ENCODE peak calls at places on chromosomes 6 and 20, in six cellular contexts. A is thyroid gland, U is body of pancreas, V is ovary, G is transverse colon, T is esophagus squamous epithelium. D is an unnamed sample.

GRCh38 chr20:40956503-40956902 is 72.1 kb upstream of the TOP1 start:
- DNase-seq in T (no peak), V (no peak), G (no peak), U (no peak), A (no peak), D (no peak)

GRCh38 chr20:46588532-46589509 is 38.4 kb upstream of the OCSTAMP start:
- DNase-seq in U (peak), V (no peak), G (no peak), T (no peak), A (no peak), D (no peak)

GRCh38 chr6:2498224-2498623 is 252.5 kb downstream of the MYLK4 start:
- DNase-seq in T (no peak), A (no peak), V (no peak), U (no peak), G (no peak), D (peak)

GRCh38 chr20:52209154-52209571 is 17.6 kb upstream of the ZFP64 start:
- DNase-seq in U (no peak), G (no peak), T (no peak), V (no peak), A (no peak), D (no peak)

GRCh38 chr6:112795316-112795715 is 448.2 kb downstream of the RFPL4B start:
- DNase-seq in U (no peak), G (no peak), T (no peak), V (no peak), A (no peak), D (no peak)

GRCh38 chr6:143059616-143060353 is 904 bp upstream of the AIG1 start:
- DNase-seq in U (peak), G (peak), V (no peak), T (no peak), A (peak), D (peak)

GRCh38 chr20:58982406-58983114 is 1.5 kb downstream of the NELFCD start:
- DNase-seq in G (no peak), U (no peak), A (no peak), V (no peak), T (no peak), D (no peak)

GRCh38 chr6:2196079-2196679 is 49.2 kb downstream of the GMDS start:
- DNase-seq in V (no peak), T (no peak), G (peak), A (peak), U (peak), D (peak)

GRCh38 chr20:35604444-35604750 is 11.2 kb upstream of the SPAG4 start:
- DNase-seq in T (no peak), V (no peak), U (peak), A (peak), G (peak), D (no peak)

GRCh38 chr20:2576317-2576727 is 39.9 kb downstream of the TMC2 start:
- DNase-seq in T (no peak), U (no peak), G (no peak), A (no peak), V (no peak), D (no peak)

GRCh38 chr6:20253021-20253420 is 40.8 kb upstream of the MBOAT1 start:
- DNase-seq in U (no peak), A (no peak), T (no peak), G (no peak), V (no peak), D (no peak)

GRCh38 chr6:44235891-44236516 is 10.9 kb upstream of the HSP90AB1 start:
- DNase-seq in G (no peak), T (no peak), U (no peak), V (peak), A (no peak), D (no peak)

GRCh38 chr20:31781945-31782344 is 37.2 kb upstream of the MYLK2 start:
- DNase-seq in V (no peak), T (no peak), A (no peak), U (no peak), G (no peak), D (no peak)

GRCh38 chr20:58021481-58021880 is 207.0 kb downstream of the ANKRD60 start:
- DNase-seq in G (no peak), T (no peak), V (peak), U (peak), A (peak), D (no peak)

GRCh38 chr20:37804584-37805566 is 98.1 kb upstream of the VSTM2L start:
- DNase-seq in T (peak), U (no peak), A (no peak), G (peak), V (no peak), D (no peak)

GRCh38 chr20:17471606-17472187 is 59.5 kb downstream of the BFSP1 start:
- DNase-seq in T (no peak), U (no peak), V (no peak), G (no peak), A (peak), D (no peak)

GRCh38 chr6:136753624-136754023 is 38.7 kb downstream of the MAP3K5 start:
- DNase-seq in G (peak), T (no peak), V (no peak), U (no peak), A (no peak), D (no peak)

GRCh38 chr6:2853766-2854393 is 12.2 kb upstream of the SERPINB1 start:
- DNase-seq in T (no peak), G (peak), A (no peak), U (peak), V (no peak), D (peak)

GRCh38 chr6:7451321-7451720 is 61.7 kb downstream of the RIOK1 start:
- DNase-seq in G (no peak), T (no peak), A (no peak), V (no peak), U (no peak), D (no peak)

GRCh38 chr6:83885984-83886383 is 26.5 kb downstream of the CYB5R4 start:
- DNase-seq in A (no peak), V (no peak), G (no peak), U (no peak), T (no peak), D (no peak)

GRCh38 chr6:83615025-83615999 is 93.6 kb downstream of the SNAP91 start:
- DNase-seq in T (no peak), G (no peak), U (no peak), A (no peak), V (no peak), D (peak)

GRCh38 chr6:159117031-159117430 is 52.2 kb upstream of the FNDC1 start:
- DNase-seq in U (no peak), A (no peak), G (no peak), V (no peak), T (no peak), D (no peak)

DNA sequence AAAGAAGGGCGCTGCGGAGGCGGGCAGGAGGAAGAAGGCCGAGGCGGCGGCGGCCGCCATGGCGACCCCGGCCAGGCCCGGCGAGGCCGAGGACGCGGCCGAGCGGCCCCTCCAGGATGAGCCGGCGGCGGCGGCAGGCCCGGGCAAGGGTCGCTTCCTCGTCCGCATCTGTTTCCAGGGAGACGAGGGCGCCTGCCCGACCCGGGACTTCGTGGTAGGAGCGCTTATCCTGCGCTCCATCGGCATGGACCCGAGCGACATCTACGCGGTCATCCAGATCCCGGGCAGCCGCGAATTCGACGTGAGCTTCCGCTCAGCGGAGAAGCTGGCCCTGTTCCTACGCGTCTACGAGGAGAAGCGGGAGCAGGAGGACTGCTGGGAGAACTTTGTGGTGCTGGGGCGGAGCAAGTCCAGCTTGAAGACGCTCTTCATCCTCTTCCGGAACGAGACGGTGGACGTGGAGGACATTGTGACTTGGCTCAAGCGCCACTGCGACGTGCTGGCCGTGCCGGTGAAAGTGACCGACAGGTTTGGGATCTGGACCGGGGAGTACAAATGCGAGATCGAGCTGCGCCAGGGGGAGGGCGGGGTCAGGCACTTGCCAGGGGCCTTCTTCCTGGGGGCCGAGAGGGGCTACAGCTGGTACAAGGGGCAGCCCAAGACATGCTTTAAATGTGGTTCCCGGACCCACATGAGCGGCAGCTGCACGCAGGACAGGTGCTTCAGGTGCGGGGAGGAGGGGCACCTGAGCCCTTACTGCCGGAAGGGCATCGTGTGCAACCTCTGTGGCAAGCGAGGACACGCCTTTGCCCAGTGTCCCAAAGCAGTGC is 770 bp downstream of the ZCCHC3 start:
- DNase-seq in A (peak), U (peak), V (peak), T (no peak), G (peak), D (peak)
- TF ChIP-seq POLR2A in A (peak), U (peak), V (peak), T (peak), G (peak), D (peak)

GRCh38 chr20:23131766-23132165 is 45.6 kb upstream of the CD93 start:
- DNase-seq in G (no peak), V (no peak), T (no peak), A (no peak), U (no peak), D (no peak)

GRCh38 chr20:23130622-23130916 is 44.4 kb upstream of the CD93 start:
- DNase-seq in G (no peak), U (no peak), V (no peak), A (no peak), T (no peak), D (no peak)

GRCh38 chr20:23133560-23133998 is 47.5 kb upstream of the CD93 start:
- DNase-seq in V (no peak), U (no peak), A (no peak), G (no peak), T (no peak), D (no peak)

GRCh38 chr20:23132293-23132929 is 46.3 kb upstream of the CD93 start:
- DNase-seq in A (no peak), G (no peak), U (no peak), V (no peak), T (no peak), D (no peak)

GRCh38 chr20:23132930-23133559 is 46.9 kb upstream of the CD93 start:
- DNase-seq in G (no peak), T (no peak), V (no peak), A (no peak), U (no peak), D (no peak)
- TF ChIP-seq POLR2A in G (no peak), T (no peak), V (no peak), A (no peak), U (no peak), D (no peak)

DNA sequence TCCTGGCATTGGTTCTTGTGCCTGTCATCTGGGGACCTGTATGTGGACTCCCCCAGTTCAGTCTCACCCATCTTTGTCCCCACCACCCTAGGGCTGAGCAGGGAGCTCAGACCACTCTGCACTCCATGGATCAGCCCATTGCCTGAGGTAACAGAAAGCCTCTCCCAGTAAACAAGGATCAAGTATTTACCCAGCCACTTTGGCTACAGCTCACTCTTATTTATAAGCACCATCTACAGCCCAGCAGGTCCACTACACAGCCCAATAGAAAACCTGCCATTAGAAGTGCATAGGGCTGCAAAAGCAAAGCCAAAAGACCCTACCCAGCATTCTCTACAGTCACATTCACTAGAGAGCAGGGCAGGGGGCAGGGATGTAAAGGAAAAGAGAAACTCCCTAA is 335.0 kb upstream of the SYNCRIP start:
- DNase-seq in A (no peak), G (no peak), U (no peak), V (no peak), T (no peak), D (no peak)
- TF ChIP-seq POLR2A in A (no peak), G (no peak), U (no peak), V (no peak), T (no peak), D (no peak)

GRCh38 chr6:127342946-127343752 is at the start of gene ECHDC1:
- DNase-seq in T (no peak), G (peak), A (peak), V (peak), U (peak), D (peak)

GRCh38 chr6:127342296-127342945 is 988 bp downstream of the ECHDC1 start:
- DNase-seq in V (no peak), T (no peak), G (peak), U (peak), A (no peak), D (no peak)

GRCh38 chr6:127340171-127340570 is 3.2 kb downstream of the ECHDC1 start:
- DNase-seq in A (no peak), T (no peak), G (no peak), V (no peak), U (no peak), D (no peak)

GRCh38 chr6:127343753-127344659 is 597 bp upstream of the ECHDC1 start:
- DNase-seq in V (no peak), U (peak), G (no peak), A (no peak), T (no peak), D (no peak)

GRCh38 chr6:127341471-127342202 is 1.8 kb downstream of the ECHDC1 start:
- DNase-seq in T (no peak), A (no peak), V (no peak), G (no peak), U (no peak), D (no peak)
- TF ChIP-seq POLR2A in T (no peak), A (no peak), V (no peak), G (no peak), U (no peak), D (no peak)

GRCh38 chr6:149648148-149649145 is at the start of gene KATNA1:
- DNase-seq in V (peak), T (peak), G (peak), U (peak), A (peak), D (peak)
- TF ChIP-seq POLR2A in V (peak), T (peak), G (peak), U (peak), A (peak), D (peak)

GRCh38 chr20:61784801-61785566 is 280.7 kb downstream of the TAF4 start:
- DNase-seq in A (no peak), V (no peak), T (no peak), U (no peak), G (no peak), D (no peak)
- TF ChIP-seq POLR2A in A (no peak), V (no peak), T (no peak), U (no peak), G (no peak), D (no peak)

D was measured in H54.